ENCODE peak calls at places on chromosome 20, in six cellular contexts. One of them, this sample, is unnamed.

GRCh38 chr20:61260905-61261304 is 8.8 kb downstream of the CDH4 start:
- DNase-seq in GM18507: no peak
- DNase-seq in mucosa of gallbladder: no peak
- DNase-seq in suprapubic skin: no peak
- DNase-seq in H54: no peak
- DNase-seq in GM23248: no peak
- DNase-seq in this sample: no peak

GRCh38 chr20:57913156-57913930 is 203.5 kb upstream of the PMEPA1 start:
- DNase-seq in mucosa of gallbladder: no peak
- DNase-seq in H54: no peak
- DNase-seq in suprapubic skin: no peak
- DNase-seq in GM23248: no peak
- DNase-seq in GM18507: no peak
- DNase-seq in this sample: no peak

GRCh38 chr20:64024141-64024990 is 11.6 kb upstream of the C20orf204 start:
- DNase-seq in GM23248: no peak
- DNase-seq in mucosa of gallbladder: no peak
- DNase-seq in suprapubic skin: no peak
- DNase-seq in GM18507: no peak
- DNase-seq in H54: no peak
- DNase-seq in this sample: no peak

GRCh38 chr20:50624351-50625016 is 66.9 kb downstream of the RIPOR3 start:
- DNase-seq in mucosa of gallbladder: peak
- DNase-seq in GM18507: no peak
- DNase-seq in H54: no peak
- DNase-seq in suprapubic skin: no peak
- DNase-seq in GM23248: no peak
- DNase-seq in this sample: peak

GRCh38 chr20:31570735-31571617 is 34.1 kb upstream of the ID1 start:
- DNase-seq in suprapubic skin: no peak
- DNase-seq in GM23248: peak
- DNase-seq in GM18507: no peak
- DNase-seq in H54: no peak
- DNase-seq in mucosa of gallbladder: no peak
- DNase-seq in this sample: no peak

GRCh38 chr20:62929051-62929538 is 2.8 kb upstream of the DIDO1 start:
- DNase-seq in GM23248: peak
- DNase-seq in mucosa of gallbladder: peak
- DNase-seq in suprapubic skin: no peak
- DNase-seq in GM18507: no peak
- DNase-seq in H54: no peak
- DNase-seq in this sample: peak

GRCh38 chr20:36950432-36951197 is 893 bp downstream of the SAMHD1 start:
- DNase-seq in GM18507: no peak
- DNase-seq in GM23248: peak
- DNase-seq in mucosa of gallbladder: no peak
- DNase-seq in suprapubic skin: no peak
- DNase-seq in H54: peak
- DNase-seq in this sample: peak

GRCh38 chr20:36128463-36129176 is 25.9 kb upstream of the EPB41L1 start:
- DNase-seq in suprapubic skin: no peak
- DNase-seq in mucosa of gallbladder: no peak
- DNase-seq in GM23248: peak
- DNase-seq in H54: peak
- DNase-seq in GM18507: no peak
- DNase-seq in this sample: no peak

GRCh38 chr20:1437222-1437904 is 29.3 kb downstream of the NSFL1C start:
- DNase-seq in H54: no peak
- DNase-seq in suprapubic skin: peak
- DNase-seq in GM18507: peak
- DNase-seq in mucosa of gallbladder: peak
- DNase-seq in GM23248: peak
- DNase-seq in this sample: peak

GRCh38 chr20:57335392-57335791 is 5.8 kb downstream of the SPO11 start:
- DNase-seq in mucosa of gallbladder: no peak
- DNase-seq in suprapubic skin: no peak
- DNase-seq in GM23248: peak
- DNase-seq in H54: no peak
- DNase-seq in GM18507: no peak
- DNase-seq in this sample: no peak

GRCh38 chr20:31718952-31719643 is 3.6 kb downstream of the BCL2L1 start:
- DNase-seq in suprapubic skin: no peak
- DNase-seq in mucosa of gallbladder: peak
- DNase-seq in GM23248: no peak
- DNase-seq in H54: no peak
- DNase-seq in GM18507: no peak
- DNase-seq in this sample: peak

GRCh38 chr20:24049081-24049480 is 60.5 kb upstream of the GGTLC1 start:
- DNase-seq in H54: no peak
- DNase-seq in suprapubic skin: no peak
- DNase-seq in GM23248: no peak
- DNase-seq in mucosa of gallbladder: no peak
- DNase-seq in GM18507: no peak
- DNase-seq in this sample: no peak

GRCh38 chr20:58375796-58376195 is 13.2 kb upstream of the VAPB start:
- DNase-seq in suprapubic skin: no peak
- DNase-seq in GM23248: no peak
- DNase-seq in H54: no peak
- DNase-seq in GM18507: no peak
- DNase-seq in mucosa of gallbladder: no peak
- DNase-seq in this sample: no peak

GRCh38 chr20:47274449-47275108 is 81.9 kb downstream of the ZMYND8 start:
- DNase-seq in GM18507: peak
- DNase-seq in GM23248: peak
- DNase-seq in mucosa of gallbladder: no peak
- DNase-seq in H54: peak
- DNase-seq in suprapubic skin: no peak
- DNase-seq in this sample: no peak

GRCh38 chr20:11195169-11195568 is 521.4 kb upstream of the JAG1 start:
- DNase-seq in mucosa of gallbladder: no peak
- DNase-seq in GM23248: no peak
- DNase-seq in suprapubic skin: no peak
- DNase-seq in GM18507: no peak
- DNase-seq in H54: no peak
- DNase-seq in this sample: no peak

GRCh38 chr20:16574656-16575355 is 1.6 kb upstream of the KIF16B start:
- DNase-seq in suprapubic skin: peak
- DNase-seq in GM18507: peak
- DNase-seq in mucosa of gallbladder: peak
- DNase-seq in GM23248: peak
- DNase-seq in H54: peak
- DNase-seq in this sample: peak

GRCh38 chr20:19207541-19207940 is 4.9 kb upstream of the SLC24A3 start:
- DNase-seq in GM18507: no peak
- DNase-seq in mucosa of gallbladder: no peak
- DNase-seq in GM23248: no peak
- DNase-seq in suprapubic skin: no peak
- DNase-seq in H54: no peak
- DNase-seq in this sample: no peak

GRCh38 chr20:13800728-13801134 is 15.9 kb downstream of the NDUFAF5 start:
- DNase-seq in GM18507: no peak
- DNase-seq in H54: peak
- DNase-seq in suprapubic skin: peak
- DNase-seq in mucosa of gallbladder: peak
- DNase-seq in GM23248: peak
- DNase-seq in this sample: peak

GRCh38 chr20:12133553-12133952 is 215.9 kb downstream of the BTBD3 start:
- DNase-seq in suprapubic skin: no peak
- DNase-seq in GM23248: no peak
- DNase-seq in mucosa of gallbladder: no peak
- DNase-seq in GM18507: no peak
- DNase-seq in H54: no peak
- DNase-seq in this sample: no peak

GRCh38 chr20:662289-663192 is 9.5 kb upstream of the SRXN1 start:
- DNase-seq in GM18507: no peak
- DNase-seq in GM23248: no peak
- DNase-seq in suprapubic skin: no peak
- DNase-seq in mucosa of gallbladder: no peak
- DNase-seq in H54: no peak
- DNase-seq in this sample: no peak

GRCh38 chr20:57464642-57465211 is 60.2 kb downstream of the CTCFL start:
- DNase-seq in GM18507: no peak
- DNase-seq in mucosa of gallbladder: no peak
- DNase-seq in H54: peak
- DNase-seq in suprapubic skin: no peak
- DNase-seq in GM23248: peak
- DNase-seq in this sample: no peak

GRCh38 chr20:45448250-45448649 is 21.3 kb upstream of the WFDC2 start:
- DNase-seq in GM18507: no peak
- DNase-seq in mucosa of gallbladder: peak
- DNase-seq in suprapubic skin: no peak
- DNase-seq in H54: no peak
- DNase-seq in GM23248: no peak
- DNase-seq in this sample: no peak

GRCh38 chr20:31709939-31710338 is 12.7 kb downstream of the BCL2L1 start:
- DNase-seq in mucosa of gallbladder: no peak
- DNase-seq in GM23248: no peak
- DNase-seq in H54: no peak
- DNase-seq in suprapubic skin: no peak
- DNase-seq in GM18507: no peak
- DNase-seq in this sample: no peak

GRCh38 chr20:50004175-50004574 is 21.4 kb downstream of the SNAI1 start:
- DNase-seq in H54: no peak
- DNase-seq in GM23248: no peak
- DNase-seq in suprapubic skin: no peak
- DNase-seq in GM18507: no peak
- DNase-seq in mucosa of gallbladder: no peak
- DNase-seq in this sample: no peak